ENCODE peak calls at places on chromosomes 12 and 14, in six cellular contexts. K, I, G, F, M and J are unnamed samples.

GRCh38 chr12:6549379-6550151 is 6.3 kb downstream of the IFFO1 start:
- DNase-seq in K (no peak), I (no peak), M (no peak), G (no peak), F (no peak), J (no peak)

GRCh38 chr12:21438643-21439042 is 1.2 kb downstream of the PYROXD1 start:
- DNase-seq in G (no peak), M (no peak), I (peak), K (no peak), F (no peak), J (no peak)

GRCh38 chr12:123073962-123074801 is 76.7 kb downstream of the PITPNM2 start:
- DNase-seq in M (no peak), F (no peak), G (no peak), K (no peak), I (no peak), J (no peak)

GRCh38 chr14:96581902-96582640 is 79.9 kb downstream of the PAPOLA start:
- DNase-seq in K (no peak), M (no peak), G (no peak), I (no peak), F (no peak), J (no peak)

GRCh38 chr14:61585598-61586538 is 109.4 kb upstream of the HIF1A start:
- DNase-seq in K (no peak), G (no peak), F (no peak), I (peak), M (peak), J (no peak)

GRCh38 chr12:6323340-6323994 is 13.0 kb downstream of the PLEKHG6 start:
- DNase-seq in K (peak), I (peak), G (peak), M (peak), F (no peak), J (peak)

GRCh38 chr12:76103958-76104357 is 19.5 kb upstream of the NAP1L1 start:
- DNase-seq in G (no peak), M (no peak), I (no peak), F (no peak), K (no peak), J (no peak)

GRCh38 chr12:57479376-57480115 is at the start of gene ARHGAP9:
- DNase-seq in G (no peak), M (peak), K (no peak), I (no peak), F (peak), J (peak)

GRCh38 chr14:65164068-65164824 is 61.9 kb upstream of the MAX start:
- DNase-seq in G (peak), I (peak), F (peak), M (peak), K (peak), J (peak)

GRCh38 chr14:59046746-59047145 is 141.7 kb upstream of the DAAM1 start:
- DNase-seq in I (peak), M (no peak), F (no peak), K (no peak), G (no peak), J (no peak)

GRCh38 chr12:76719642-76720041 is 44.3 kb upstream of the ZDHHC17 start:
- DNase-seq in K (no peak), I (no peak), G (no peak), F (no peak), M (no peak), J (no peak)

GRCh38 chr14:34120185-34120977 is 169.5 kb upstream of the EGLN3 start:
- DNase-seq in K (no peak), F (no peak), G (no peak), I (no peak), M (no peak), J (no peak)

GRCh38 chr14:24535737-24536136 is 27.7 kb upstream of the CMA1 start:
- DNase-seq in F (no peak), G (no peak), M (no peak), I (no peak), K (no peak), J (peak)

GRCh38 chr14:70907996-70908917 is 998 bp downstream of the PCNX1 start:
- DNase-seq in M (peak), K (peak), G (peak), I (peak), F (peak), J (peak)

GRCh38 chr14:90331497-90332270 is at the start of gene NRDE2:
- DNase-seq in K (peak), I (peak), M (peak), F (peak), G (peak), J (peak)

GRCh38 chr12:66262737-66263136 is 39.6 kb upstream of the HELB start:
- DNase-seq in G (no peak), M (no peak), F (no peak), K (no peak), I (no peak), J (no peak)

GRCh38 chr12:123987022-123987421 is 14.0 kb downstream of the ZNF664 start:
- DNase-seq in I (no peak), M (no peak), G (no peak), K (no peak), F (no peak), J (no peak)

GRCh38 chr14:61927521-61927920 is 165.3 kb downstream of the SNAPC1 start:
- DNase-seq in M (no peak), F (no peak), I (peak), G (no peak), K (no peak), J (no peak)

GRCh38 chr14:100076133-100076532 is 10.9 kb downstream of the EVL start:
- DNase-seq in I (peak), M (peak), K (no peak), G (peak), F (no peak), J (peak)

GRCh38 chr14:96914729-96915128 is 117.5 kb downstream of the VRK1 start:
- DNase-seq in G (no peak), I (no peak), M (no peak), F (no peak), K (no peak), J (no peak)

GRCh38 chr12:3371018-3371417 is 120.0 kb upstream of the PRMT8 start:
- DNase-seq in G (no peak), K (no peak), I (no peak), F (no peak), M (no peak), J (no peak)

GRCh38 chr12:50297027-50297426 is 13.7 kb upstream of the LIMA1 start:
- DNase-seq in M (no peak), K (no peak), F (no peak), I (no peak), G (no peak), J (no peak)

GRCh38 chr12:124940393-124941169 is 26.1 kb upstream of the UBC start:
- DNase-seq in K (peak), I (peak), G (peak), M (peak), F (peak), J (peak)

GRCh38 chr12:20628999-20629398 is 66.1 kb upstream of the SLCO1C1 start:
- DNase-seq in G (no peak), M (no peak), I (no peak), K (no peak), F (no peak), J (no peak)

GRCh38 chr14:71264260-71264659 is 357.0 kb downstream of the PCNX1 start:
- DNase-seq in I (no peak), G (no peak), F (no peak), M (no peak), K (no peak), J (no peak)

GRCh38 chr12:111025301-111025700 is 104.9 kb upstream of the MYL2 start:
- DNase-seq in G (no peak), I (no peak), K (no peak), M (no peak), F (no peak), J (no peak)

GRCh38 chr12:60279224-60279623 is 683.4 kb downstream of the SLC16A7 start:
- DNase-seq in K (no peak), G (no peak), F (no peak), M (no peak), I (peak), J (no peak)

GRCh38 chr12:10027311-10028099 is 3.0 kb upstream of the CLEC9A start:
- DNase-seq in G (no peak), F (no peak), K (no peak), I (peak), M (peak), J (no peak)

DNA sequence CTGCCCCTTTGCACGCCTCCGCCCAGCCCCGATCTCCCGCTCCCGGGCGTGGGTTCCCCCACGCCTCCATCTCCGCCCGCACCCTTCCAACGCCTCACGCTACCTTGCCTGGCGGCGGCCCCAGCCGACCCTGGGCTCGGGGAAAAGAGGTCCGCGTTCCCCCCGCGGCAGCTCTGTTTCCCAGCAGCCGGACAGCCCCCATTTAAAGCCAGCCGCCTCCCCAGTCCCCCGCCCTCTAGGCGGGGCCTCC is at the start of gene PRIMA1:
- DNase-seq in I (no peak), F (no peak), M (no peak), G (no peak), K (no peak), J (no peak)
- H3K4me3 ChIP-seq in I (no peak), F (no peak), M (peak), G (peak), K (no peak), J (no peak)

GRCh38 chr14:22474730-22475351 is 114.2 kb downstream of the DAD1 start:
- DNase-seq in I (peak), G (no peak), M (no peak), K (no peak), F (no peak), J (no peak)
- TF ChIP-seq CTCF in I (no peak), G (no peak), M (no peak), K (no peak), F (no peak), J (no peak)

DNA sequence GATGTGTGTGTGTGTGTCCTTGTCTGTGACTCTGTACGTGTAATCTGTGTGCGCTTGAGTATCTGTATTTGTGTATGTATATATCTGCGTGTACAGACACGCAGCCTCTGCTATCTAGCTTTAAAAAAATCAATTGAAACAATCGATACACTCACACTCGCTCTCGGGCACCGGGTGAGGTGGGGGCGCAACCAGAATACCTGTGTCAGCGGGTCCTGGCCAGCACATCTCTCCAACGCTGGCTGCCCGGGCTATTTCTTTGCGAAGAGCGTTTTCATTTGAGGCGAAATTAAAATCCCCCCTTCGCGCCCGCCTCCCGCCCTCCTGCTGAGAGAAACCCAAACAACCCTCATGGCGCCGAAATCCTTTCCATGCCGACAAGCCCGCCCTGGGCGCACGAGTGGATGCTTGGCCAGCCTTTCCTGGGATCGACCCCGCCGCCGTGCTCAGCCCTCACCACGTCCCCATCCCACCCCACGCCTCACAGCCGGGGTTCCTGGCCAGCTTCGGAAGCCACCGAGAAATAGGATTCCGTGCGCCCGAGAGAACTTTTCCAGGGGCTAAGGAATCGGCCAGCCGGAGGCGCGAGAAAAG is 1.2 kb downstream of the ZDHHC22 start:
- DNase-seq in G (peak), I (no peak), K (no peak), M (no peak), F (no peak), J (no peak)
- H3K4me3 ChIP-seq in G (peak), I (no peak), K (no peak), M (peak), F (no peak), J (no peak)

GRCh38 chr14:103330536-103330935 is 3.5 kb upstream of the EIF5 start:
- DNase-seq in F (no peak), M (no peak), K (no peak), I (no peak), G (no peak), J (no peak)

GRCh38 chr14:103332143-103332919 is 1.7 kb upstream of the EIF5 start:
- DNase-seq in M (peak), G (no peak), K (peak), F (no peak), I (no peak), J (peak)

GRCh38 chr14:103334644-103335603 is 887 bp downstream of the EIF5 start:
- DNase-seq in G (peak), I (peak), F (peak), K (peak), M (peak), J (peak)

GRCh38 chr14:103336191-103336590 is 2.2 kb downstream of the EIF5 start:
- DNase-seq in G (no peak), K (no peak), I (no peak), M (no peak), F (no peak), J (no peak)

GRCh38 chr14:103333754-103334643 is at the start of gene EIF5:
- DNase-seq in K (peak), M (peak), I (peak), G (peak), F (peak), J (peak)
- TF ChIP-seq CTCF in K (no peak), M (peak), I (no peak), G (no peak), F (peak), J (peak)

DNA sequence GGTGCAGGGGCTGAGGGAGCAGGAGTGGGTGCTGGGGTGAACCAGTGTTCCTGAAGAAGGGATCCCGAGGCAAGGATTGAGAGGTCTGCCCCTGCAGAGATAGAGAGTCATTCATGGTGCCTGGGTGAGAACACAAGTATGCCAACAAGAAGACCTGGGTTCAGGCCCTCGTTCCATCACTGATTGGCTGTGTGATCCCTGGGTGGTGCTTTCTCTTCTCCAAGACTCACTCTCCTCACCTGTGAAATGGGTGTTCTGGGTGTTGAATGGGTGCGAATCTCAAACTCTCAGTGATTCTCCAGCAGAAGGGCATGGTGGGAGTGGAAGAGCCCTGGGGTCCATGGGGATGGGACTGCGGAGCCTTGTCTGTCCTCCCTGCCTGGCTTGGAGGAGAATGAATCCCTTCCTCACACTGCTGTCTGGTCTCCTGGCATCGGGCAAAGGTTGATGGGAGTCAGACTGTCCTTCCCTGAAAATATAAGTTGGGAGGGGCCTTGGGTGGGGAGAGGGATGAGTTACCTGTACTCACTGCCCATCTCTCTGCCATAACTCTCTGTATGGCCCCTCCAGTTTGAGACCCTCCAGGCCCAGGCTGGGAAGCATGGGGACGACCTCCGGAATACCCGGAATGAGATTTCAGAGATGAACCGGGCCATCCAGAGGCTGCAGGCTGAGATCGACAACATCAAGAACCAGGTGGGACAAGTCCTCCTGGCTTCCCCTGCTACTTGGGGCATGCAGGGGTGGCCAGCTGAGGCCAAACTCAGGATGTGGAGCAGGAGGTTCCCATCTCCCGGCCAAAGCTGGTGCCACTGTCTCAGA is 9.6 kb downstream of the KRT7 start:
- DNase-seq in M (no peak), I (no peak), K (no peak), G (no peak), F (no peak), J (no peak)
- H3K4me3 ChIP-seq in M (no peak), I (no peak), K (no peak), G (no peak), F (no peak), J (no peak)

GRCh38 chr14:105470812-105471771 is 3.5 kb upstream of the CRIP2 start:
- DNase-seq in G (no peak), K (no peak), F (no peak), M (no peak), I (no peak), J (no peak)
- TF ChIP-seq CTCF in G (peak), K (no peak), F (no peak), M (peak), I (peak), J (no peak)

GRCh38 chr12:106646472-106646871 is 63.7 kb downstream of the RFX4 start:
- DNase-seq in M (no peak), K (no peak), I (no peak), G (no peak), F (no peak), J (no peak)

GRCh38 chr12:106644335-106645073 is 61.7 kb downstream of the RFX4 start:
- DNase-seq in G (no peak), K (no peak), F (no peak), M (no peak), I (no peak), J (no peak)

GRCh38 chr12:106645074-106645421 is 62.2 kb downstream of the RFX4 start:
- DNase-seq in G (no peak), I (no peak), F (no peak), K (no peak), M (peak), J (no peak)

GRCh38 chr12:106647793-106648514 is 65.2 kb downstream of the RFX4 start:
- DNase-seq in G (no peak), I (no peak), F (no peak), K (no peak), M (no peak), J (no peak)

GRCh38 chr12:106645465-106646330 is 62.9 kb downstream of the RFX4 start:
- DNase-seq in I (no peak), G (no peak), M (no peak), F (no peak), K (no peak), J (no peak)
- H3K4me3 ChIP-seq in I (no peak), G (no peak), M (no peak), F (no peak), K (no peak), J (no peak)

GRCh38 chr12:104106965-104107364 is 31.0 kb downstream of the NFYB start:
- DNase-seq in G (no peak), I (no peak), M (no peak), K (no peak), F (no peak), J (no peak)
- TF ChIP-seq CTCF in G (no peak), I (no peak), M (no peak), K (no peak), F (no peak), J (no peak)

GRCh38 chr12:122001379-122002209 is 20.1 kb upstream of the BCL7A start:
- DNase-seq in M (no peak), K (no peak), I (no peak), F (no peak), G (peak), J (no peak)
- H3K4me3 ChIP-seq in M (no peak), K (no peak), I (no peak), F (no peak), G (no peak), J (no peak)

GRCh38 chr12:4858385-4858784 is 51.3 kb upstream of the KCNA1 start:
- DNase-seq in K (no peak), G (peak), F (no peak), M (peak), I (no peak), J (peak)
- TF ChIP-seq CTCF in K (no peak), G (peak), F (no peak), M (no peak), I (no peak), J (no peak)